ENCODE peak calls at places on chromosome X, in seven cellular contexts. T is HL-60, X is neural progenitor cell, H is tibial artery, E is right atrium auricular region, B is astrocyte, L is upper lobe of right lung. N is an unnamed sample.

GRCh38 chrX:133776072-133776471 is 209.3 kb downstream of the GPC3 start:
- DNase-seq in T (no peak), X (peak; percentile 47), H (no peak), E (no peak), B (no peak), L (peak; percentile 55), N (no peak)

GRCh38 chrX:2664497-2664896 is 26.6 kb upstream of the CD99 start:
- DNase-seq in T (no peak), X (no peak), H (peak; percentile 26), E (peak; percentile 60), B (peak; percentile 76), L (no peak), N (no peak)

GRCh38 chrX:9279271-9279596 is 185.6 kb upstream of the TBL1X start:
- DNase-seq in T (no peak), X (no peak), H (no peak), E (no peak), B (no peak), L (no peak), N (no peak)

GRCh38 chrX:28756647-28757046 is 169.4 kb downstream of the IL1RAPL1 start:
- DNase-seq in T (no peak), X (no peak), H (no peak), E (no peak), B (peak; percentile 33), L (no peak), N (no peak)

GRCh38 chrX:29275928-29276327 is 688.7 kb downstream of the IL1RAPL1 start:
- DNase-seq in T (no peak), X (no peak), H (no peak), E (no peak), B (no peak), L (no peak), N (no peak)

GRCh38 chrX:120125444-120125843 is 9.7 kb upstream of the RHOXF1 start:
- DNase-seq in T (no peak), X (no peak), H (no peak), E (no peak), B (no peak), L (no peak), N (no peak)

GRCh38 chrX:123731258-123731986 is 1.4 kb downstream of the THOC2 start:
- DNase-seq in T (no peak), X (peak; percentile 37), H (no peak), E (no peak), B (peak; percentile 33), L (peak; percentile 66), N (no peak)

GRCh38 chrX:121258545-121258944 is 211.1 kb downstream of the GLUD2 start:
- DNase-seq in T (no peak), X (no peak), H (no peak), E (no peak), B (no peak), L (no peak), N (no peak)

GRCh38 chrX:14872355-14872754 is 514 bp downstream of the FANCB start:
- DNase-seq in T (no peak), X (no peak), H (no peak), E (no peak), B (no peak), L (no peak), N (no peak)

GRCh38 chrX:97882306-97882705 is 998.6 kb downstream of the RPA4 start:
- DNase-seq in T (no peak), X (no peak), H (no peak), E (no peak), B (no peak), L (no peak), N (no peak)

GRCh38 chrX:72540318-72540717 is 32.3 kb downstream of the HDAC8 start:
- DNase-seq in T (no peak), X (no peak), H (no peak), E (no peak), B (peak; percentile 10), L (no peak), N (no peak)

GRCh38 chrX:85052636-85053343 is 49.1 kb downstream of the APOOL start:
- DNase-seq in T (no peak), X (no peak), H (no peak), E (no peak), B (peak; percentile 77), L (no peak), N (no peak)

GRCh38 chrX:105635794-105636193 is 186.5 kb upstream of the NRK start:
- DNase-seq in T (no peak), X (no peak), H (no peak), E (no peak), B (no peak), L (no peak), N (no peak)

GRCh38 chrX:4710618-4711433 is 997.4 kb upstream of the PRKX start:
- DNase-seq in T (peak; percentile 26), X (peak; percentile 28), H (no peak), E (no peak), B (peak; percentile 1), L (no peak), N (no peak)

GRCh38 chrX:107726809-107727534 is 48.6 kb downstream of the TSC22D3 start:
- DNase-seq in T (no peak), X (no peak), H (no peak), E (no peak), B (no peak), L (no peak), N (no peak)

GRCh38 chrX:119605739-119606507 is at the start of gene NKRF:
- DNase-seq in T (peak; percentile 76), X (peak; percentile 92), H (peak; percentile 88), E (peak; percentile 93), B (peak; percentile 73), L (peak; percentile 93), N (peak; percentile 91)

GRCh38 chrX:72254835-72255234 is 16.0 kb upstream of the ERCC6L start:
- DNase-seq in T (no peak), X (peak; percentile 53), H (no peak), E (no peak), B (no peak), L (no peak), N (no peak)

GRCh38 chrX:19578956-19579355 is 63.6 kb upstream of the MAP3K15 start:
- DNase-seq in T (no peak), X (no peak), H (no peak), E (no peak), B (no peak), L (no peak), N (no peak)

GRCh38 chrX:139920306-139920705 is 12.5 kb downstream of the ATP11C start:
- DNase-seq in T (no peak), X (no peak), H (no peak), E (no peak), B (no peak), L (no peak), N (no peak)

GRCh38 chrX:143571521-143571920 is 54.2 kb upstream of the SPANXN3 start:
- DNase-seq in T (no peak), X (no peak), H (no peak), E (no peak), B (no peak), L (no peak), N (no peak)

GRCh38 chrX:95678679-95679078 is 1006.0 kb upstream of the DIAPH2 start:
- DNase-seq in T (no peak), X (no peak), H (no peak), E (no peak), B (no peak), L (no peak), N (no peak)

GRCh38 chrX:17046478-17047097 is 100.1 kb downstream of the REPS2 start:
- DNase-seq in T (peak; percentile 5), X (peak; percentile 78), H (peak; percentile 52), E (no peak), B (no peak), L (no peak), N (no peak)

GRCh38 chrX:105211051-105211575 is 9.4 kb downstream of the TEX13A start:
- DNase-seq in T (no peak), X (no peak), H (no peak), E (no peak), B (no peak), L (no peak), N (no peak)

DNA sequence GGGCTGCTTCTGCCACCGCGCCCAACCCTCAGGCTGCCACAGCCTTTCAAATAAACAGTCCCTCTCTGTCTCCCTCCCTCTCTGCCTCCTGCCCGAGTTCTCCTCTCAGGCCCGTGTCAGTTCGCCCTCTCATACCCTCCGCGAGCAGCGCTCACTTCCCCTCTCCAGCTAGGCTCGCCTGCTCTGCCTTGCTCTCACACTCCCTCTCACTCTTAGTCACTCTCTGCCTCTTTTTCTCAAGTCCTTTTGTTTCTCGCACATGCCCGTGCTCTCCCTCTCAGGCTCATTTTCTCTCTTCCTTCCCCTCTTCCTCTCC is 3.2 kb downstream of the EFNB1 start:
- DNase-seq in T (no peak), X (peak; percentile 41), H (peak; percentile 68), E (peak; percentile 69), B (peak; percentile 73), L (peak; percentile 72), N (peak; percentile 77)
- H3K27ac ChIP-seq in T (no peak overlapping the region), X (no peak overlapping the region), H (peak overlapping the region; percentile 22), E (peak overlapping the region; percentile 81), B (no peak overlapping the region), L (no peak overlapping the region), N (peak overlapping the region; percentile 64)

GRCh38 chrX:149962859-149963757 is 24.8 kb upstream of the EOLA2 start:
- DNase-seq in T (no peak), X (peak; percentile 72), H (peak; percentile 50), E (no peak), B (peak; percentile 26), L (no peak), N (no peak)
- TF ChIP-seq CTCF in T (no peak), X (peak; percentile 64), H (peak; percentile 64), E (peak; percentile 45), B (peak; percentile 64), L (peak; percentile 64), N (peak; percentile 55)

GRCh38 chrX:6761251-6761650 is 226.3 kb upstream of the VCX3A start:
- DNase-seq in T (no peak), X (no peak), H (no peak), E (no peak), B (no peak), L (no peak), N (no peak)
- H3K4me3 ChIP-seq in T (no peak overlapping the region), X (no peak overlapping the region), H (no peak overlapping the region), E (no peak overlapping the region), B (no peak overlapping the region), L (no peak overlapping the region), N (no peak overlapping the region)

GRCh38 chrX:13084611-13085010 is 40.2 kb upstream of the FAM9C start:
- DNase-seq in T (no peak), X (no peak), H (no peak), E (no peak), B (no peak), L (no peak), N (no peak)
- H3K27ac ChIP-seq in T (peak overlapping the region; percentile 97), X (no peak overlapping the region), H (no peak overlapping the region), E (no peak overlapping the region), B (no peak overlapping the region), L (no peak overlapping the region), N (no peak overlapping the region)

DNA sequence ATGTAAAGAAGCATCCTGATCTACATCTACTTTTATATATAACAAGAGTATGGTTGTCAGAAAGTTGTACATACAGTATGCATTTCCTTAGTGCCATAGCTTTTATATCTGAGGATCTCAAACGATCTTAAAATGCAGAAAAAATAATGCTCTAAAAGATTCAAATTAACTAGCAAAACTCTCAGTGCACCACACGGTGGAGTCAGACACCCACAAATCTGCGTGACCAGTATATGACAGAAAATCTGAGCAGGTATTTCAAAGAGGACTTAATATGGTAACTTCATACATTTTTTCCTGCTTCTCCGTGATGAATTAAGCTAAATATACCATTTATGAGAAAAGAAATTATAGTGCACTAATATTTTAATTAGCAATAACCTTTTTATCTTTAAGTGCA is 803.0 kb downstream of the DMD start:
- DNase-seq in T (no peak), X (no peak), H (no peak), E (no peak), B (no peak), L (no peak), N (no peak)
- TF ChIP-seq CTCF in T (no peak), X (peak; percentile 37), H (no peak), E (no peak), B (no peak), L (no peak), N (no peak)

N was measured in coronary artery.